ENCODE peak calls at places on chromosome 2, in seven cellular contexts. Q is IMR-90, C is mammary epithelial cell, F is GM23248, X is OCI-LY7, B is K562, H is SK-N-SH. W is an unnamed sample.

GRCh38 chr2:27262379-27263286 is at the start of gene SLC30A3:
- DNase-seq in Q (no peak), C (peak; percentile 15), F (peak; percentile 69), X (peak; percentile 87), B (peak; percentile 99), H (peak; percentile 97), W (no peak)

GRCh38 chr2:95262896-95263542 is 11.2 kb upstream of the PROM2 start:
- DNase-seq in Q (no peak), C (peak; percentile 24), F (no peak), X (no peak), B (no peak), H (peak; percentile 1), W (no peak)

GRCh38 chr2:239118264-239118663 is 270.4 kb downstream of the TWIST2 start:
- DNase-seq in Q (no peak), C (no peak), F (no peak), X (no peak), B (no peak), H (no peak), W (no peak)

GRCh38 chr2:227180286-227180685 is 15.9 kb downstream of the COL4A3 start:
- DNase-seq in Q (no peak), C (no peak), F (no peak), X (no peak), B (no peak), H (no peak), W (no peak)

GRCh38 chr2:46873632-46874068 is 42.0 kb downstream of the MCFD2 start:
- DNase-seq in Q (peak; percentile 98), C (peak; percentile 92), F (peak; percentile 98), X (no peak), B (peak; percentile 67), H (peak; percentile 52), W (peak; percentile 96)

GRCh38 chr2:170088776-170089175 is 89.2 kb upstream of the MYO3B start:
- DNase-seq in Q (peak; percentile 5), C (no peak), F (peak; percentile 22), X (no peak), B (no peak), H (no peak), W (no peak)

GRCh38 chr2:204019572-204020501 is 83.3 kb downstream of the ICOS start:
- DNase-seq in Q (peak; percentile 25), C (peak; percentile 96), F (peak; percentile 69), X (no peak), B (no peak), H (no peak), W (peak; percentile 63)

GRCh38 chr2:64599469-64599868 is 54.2 kb downstream of the SERTAD2 start:
- DNase-seq in Q (no peak), C (no peak), F (no peak), X (peak; percentile 7), B (no peak), H (no peak), W (no peak)

GRCh38 chr2:238287702-238288649 is at the start of gene PER2:
- DNase-seq in Q (peak; percentile 90), C (peak; percentile 91), F (peak; percentile 97), X (peak; percentile 40), B (peak; percentile 45), H (peak; percentile 71), W (peak; percentile 84)

GRCh38 chr2:109045505-109045904 is 56.5 kb upstream of the EDAR start:
- DNase-seq in Q (no peak), C (no peak), F (no peak), X (no peak), B (no peak), H (no peak), W (no peak)

GRCh38 chr2:71884303-71885042 is 263.2 kb downstream of the CYP26B1 start:
- DNase-seq in Q (peak; percentile 57), C (peak; percentile 80), F (peak; percentile 61), X (no peak), B (no peak), H (no peak), W (peak; percentile 73)

GRCh38 chr2:72539145-72539552 is 286.7 kb downstream of the EXOC6B start:
- DNase-seq in Q (peak; percentile 53), C (peak; percentile 84), F (peak; percentile 75), X (no peak), B (peak; percentile 7), H (no peak), W (peak; percentile 95)

GRCh38 chr2:191265311-191266170 is 20.3 kb downstream of the MYO1B start:
- DNase-seq in Q (peak; percentile 70), C (no peak), F (peak; percentile 86), X (no peak), B (no peak), H (no peak), W (peak; percentile 91)

GRCh38 chr2:59025157-59025757 is 784.1 kb upstream of the FANCL start:
- DNase-seq in Q (peak; percentile 26), C (peak; percentile 1), F (peak; percentile 42), X (peak; percentile 47), B (peak; percentile 34), H (peak; percentile 36), W (no peak)

GRCh38 chr2:124027182-124027581 is 2.1 kb downstream of the CNTNAP5 start:
- DNase-seq in Q (peak; percentile 30), C (peak; percentile 24), F (peak; percentile 66), X (peak; percentile 54), B (peak; percentile 54), H (peak; percentile 68), W (peak; percentile 15)

GRCh38 chr2:221779614-221780067 is 207.5 kb upstream of the EPHA4 start:
- DNase-seq in Q (peak; percentile 81), C (no peak), F (peak; percentile 91), X (no peak), B (no peak), H (no peak), W (peak; percentile 95)

GRCh38 chr2:237732070-237732469 is 66.5 kb upstream of the RBM44 start:
- DNase-seq in Q (no peak), C (no peak), F (no peak), X (no peak), B (no peak), H (no peak), W (no peak)

GRCh38 chr2:70938580-70938938 is 2.9 kb downstream of the ATP6V1B1 start:
- DNase-seq in Q (no peak), C (no peak), F (no peak), X (no peak), B (no peak), H (no peak), W (no peak)

GRCh38 chr2:16632615-16633014 is 33.0 kb downstream of the CYRIA start:
- DNase-seq in Q (no peak), C (no peak), F (no peak), X (no peak), B (no peak), H (no peak), W (no peak)

GRCh38 chr2:28751102-28751955 is at the start of gene PPP1CB:
- DNase-seq in Q (peak; percentile 96), C (peak; percentile 97), F (peak; percentile 99), X (peak; percentile 93), B (peak; percentile 95), H (peak; percentile 99), W (peak; percentile 90)

GRCh38 chr2:237697586-237698337 is 70.4 kb downstream of the LRRFIP1 start:
- DNase-seq in Q (no peak), C (no peak), F (no peak), X (peak; percentile 72), B (no peak), H (no peak), W (peak; percentile 64)

DNA sequence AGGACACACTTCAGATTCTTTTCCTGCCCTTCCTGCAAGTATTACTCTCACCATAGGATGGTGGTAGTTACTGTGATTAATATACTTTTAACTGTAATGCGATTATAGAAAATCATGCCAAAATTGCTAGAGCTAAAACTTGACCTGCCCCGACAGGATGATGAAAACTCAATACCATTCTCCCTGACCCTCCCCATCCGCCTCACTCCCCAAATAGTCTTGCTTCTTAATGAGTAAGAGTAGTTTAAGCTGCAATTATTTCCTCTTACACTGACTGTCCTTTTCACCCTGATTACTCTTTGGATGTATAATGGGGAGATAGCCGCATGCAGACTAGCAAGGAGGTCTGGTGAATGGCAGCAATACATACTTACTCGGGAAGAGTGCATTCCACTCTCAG is 269.6 kb upstream of the SIX3 start:
- DNase-seq in Q (no peak), C (no peak), F (no peak), X (no peak), B (no peak), H (no peak), W (no peak)
- H3K4me2 ChIP-seq in Q (no peak overlapping the region), C (no peak overlapping the region), F (no peak overlapping the region), X (no peak overlapping the region), B (no peak overlapping the region), H (no peak overlapping the region), W (no peak overlapping the region)

GRCh38 chr2:217951521-217952247 is 51.1 kb downstream of the TNS1 start:
- DNase-seq in Q (no peak), C (no peak), F (no peak), X (no peak), B (no peak), H (no peak), W (no peak)
- H3K4me1 ChIP-seq in Q (peaks cover 21% of the 10 kb centered on the region), C (no peaks in the 10 kb centered on the region), F (peaks cover 24% of the 10 kb centered on the region), X (no peaks in the 10 kb centered on the region), B (no peaks in the 10 kb centered on the region), H (peaks cover 72% of the 10 kb centered on the region), W (no peaks in the 10 kb centered on the region)

GRCh38 chr2:112493048-112493447 is 11.1 kb downstream of the TTL start:
- DNase-seq in Q (peak; percentile 9), C (no peak), F (peak; percentile 38), X (no peak), B (no peak), H (no peak), W (no peak)

GRCh38 chr2:112493858-112494648 is 12.1 kb downstream of the TTL start:
- DNase-seq in Q (peak; percentile 71), C (peak; percentile 65), F (peak; percentile 92), X (no peak), B (peak; percentile 47), H (no peak), W (peak; percentile 57)

GRCh38 chr2:112488201-112488600 is 6.2 kb downstream of the TTL start:
- DNase-seq in Q (no peak), C (no peak), F (no peak), X (no peak), B (no peak), H (no peak), W (no peak)

GRCh38 chr2:112494839-112495238 is 12.9 kb downstream of the TTL start:
- DNase-seq in Q (no peak), C (no peak), F (no peak), X (no peak), B (no peak), H (peak; percentile 62), W (no peak)

DNA sequence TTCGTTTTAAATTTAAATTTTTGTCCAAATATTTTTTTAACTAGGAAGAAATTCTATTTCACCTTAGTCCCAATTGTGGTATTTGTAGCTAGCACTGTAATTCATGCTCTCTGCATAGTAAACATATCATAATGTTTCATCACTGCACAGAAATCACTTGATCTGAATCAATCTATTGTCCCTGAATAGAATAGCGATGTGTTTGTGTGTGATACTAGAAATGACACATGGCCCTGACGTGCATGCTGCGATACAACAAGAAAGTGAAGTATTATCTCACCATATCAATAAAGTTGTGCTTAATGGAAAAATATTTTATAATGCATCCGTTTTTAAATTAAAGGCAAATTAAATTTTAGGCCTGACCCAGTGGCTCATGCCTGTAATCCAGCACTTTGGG is 10.0 kb downstream of the TTL start:
- DNase-seq in Q (no peak), C (no peak), F (no peak), X (no peak), B (no peak), H (no peak), W (no peak)
- H3K4me2 ChIP-seq in Q (no peak overlapping the region), C (no peak overlapping the region), F (no peak overlapping the region), X (no peak overlapping the region), B (no peak overlapping the region), H (no peak overlapping the region), W (no peak overlapping the region)

DNA sequence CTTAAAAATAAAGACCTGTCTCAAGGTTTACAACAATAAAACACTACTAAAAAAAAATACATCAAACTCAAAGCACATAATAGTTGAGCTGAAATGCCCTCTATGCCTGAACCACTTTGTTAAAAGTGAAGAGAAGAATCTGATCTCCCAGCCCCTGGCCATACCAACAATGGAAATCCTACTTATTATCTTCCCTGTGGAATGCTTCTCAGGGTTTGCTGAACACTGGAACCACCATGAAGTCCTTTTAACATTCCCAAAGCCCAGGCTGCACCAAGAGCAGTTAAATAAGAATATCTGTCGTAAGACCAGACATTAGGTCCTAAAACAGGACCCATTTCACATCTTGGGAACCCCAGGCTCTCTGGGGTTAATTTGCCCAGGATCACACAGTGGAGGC is 285.9 kb downstream of the STK39 start:
- DNase-seq in Q (no peak), C (no peak), F (no peak), X (no peak), B (no peak), H (no peak), W (no peak)
- H3K4me1 ChIP-seq in Q (peaks cover 7% of the 10 kb centered on the region), C (no peaks in the 10 kb centered on the region), F (no peaks in the 10 kb centered on the region), X (no peaks in the 10 kb centered on the region), B (peaks cover 7% of the 10 kb centered on the region), H (peaks cover 23% of the 10 kb centered on the region), W (no peaks in the 10 kb centered on the region)

W was measured in astrocyte.